ENCODE peak calls at places on chromosomes 16 and 17, in seven cellular contexts. M is activated T-cell treated with anti-CD3 and anti-CD28 coated beads, Interleukin-2, amount 50 U/mL, for 72 hours; F is neural progenitor cell; L is NCI-H1092 treated with DMSO at 0.1 percent for 48 hours; G is NCI-H1105; T is HuH-7; P is NCI-H1436. Z is an unnamed sample.
A peak's percentile ranks its signal among the peaks of the same experiment; 100 is the strongest.

GRCh38 chr17:28119049-28119448 is 76.6 kb downstream of the NLK start:
- DNase-seq in P (no peak), F (no peak), M (no peak), L (no peak), T (no peak), G (no peak), Z (no peak)

GRCh38 chr16:28589069-28589468 is 7.8 kb downstream of the SULT1A2 start:
- DNase-seq in P (no peak), G (no peak), T (no peak), L (no peak), M (no peak), F (no peak), Z (no peak)

GRCh38 chr17:41519501-41520224 is 973 bp upstream of the KRT15 start:
- DNase-seq in L (peak; percentile 63), F (no peak), T (no peak), M (no peak), G (peak; percentile 89), P (peak; percentile 36), Z (no peak)

GRCh38 chr17:59845595-59846390 is 47.0 kb downstream of the TUBD1 start:
- DNase-seq in G (no peak), M (peak; percentile 47), P (peak; percentile 95), T (no peak), L (peak; percentile 90), F (no peak), Z (peak; percentile 99)

GRCh38 chr16:58418601-58419000 is 26.3 kb downstream of the GINS3 start:
- DNase-seq in P (no peak), G (no peak), M (no peak), L (no peak), T (no peak), F (no peak), Z (no peak)

GRCh38 chr16:67773569-67774456 is 32.5 kb downstream of the RANBP10 start:
- DNase-seq in L (no peak), T (no peak), M (no peak), G (no peak), F (no peak), P (no peak), Z (no peak)

GRCh38 chr16:31301708-31302400 is 42.1 kb downstream of the ITGAM start:
- DNase-seq in P (no peak), M (no peak), G (no peak), L (no peak), T (peak; percentile 17), F (peak; percentile 4), Z (no peak)

GRCh38 chr16:73053379-73054130 is 5.6 kb upstream of the ZFHX3 start:
- DNase-seq in T (no peak), G (no peak), F (no peak), L (peak; percentile 84), P (peak; percentile 50), M (no peak), Z (peak; percentile 84)

GRCh38 chr16:51524555-51525373 is 373.7 kb upstream of the SALL1 start:
- DNase-seq in P (no peak), F (no peak), T (no peak), G (no peak), L (no peak), M (no peak), Z (no peak)

GRCh38 chr16:87851601-87852000 is 17.7 kb downstream of the SLC7A5 start:
- DNase-seq in M (no peak), F (peak; percentile 35), L (no peak), T (no peak), P (no peak), G (no peak), Z (no peak)

GRCh38 chr17:73210002-73210678 is 17.3 kb downstream of the COG1 start:
- DNase-seq in G (no peak), T (peak; percentile 30), M (no peak), L (no peak), F (no peak), P (no peak), Z (no peak)

GRCh38 chr16:77457046-77457445 is 22.2 kb upstream of the ADAMTS18 start:
- DNase-seq in P (no peak), G (no peak), M (no peak), T (no peak), F (no peak), L (no peak), Z (no peak)

GRCh38 chr16:80167657-80168056 is 373.1 kb upstream of the DYNLRB2 start:
- DNase-seq in L (peak; percentile 75), G (peak; percentile 71), T (no peak), P (no peak), M (no peak), F (no peak), Z (no peak)

GRCh38 chr17:79325707-79326106 is 251.1 kb downstream of the ENGASE start:
- DNase-seq in F (peak; percentile 82), T (peak; percentile 55), P (no peak), M (no peak), L (no peak), G (no peak), Z (no peak)

GRCh38 chr17:17767096-17767470 is 69.7 kb downstream of the SREBF1 start:
- DNase-seq in G (no peak), L (no peak), P (no peak), M (no peak), T (no peak), F (peak; percentile 55), Z (no peak)

GRCh38 chr17:70172449-70172848 is 3.1 kb downstream of the KCNJ2 start:
- DNase-seq in L (no peak), F (no peak), T (no peak), P (no peak), M (no peak), G (no peak), Z (no peak)

GRCh38 chr17:82198092-82198491 is 14.6 kb downstream of the CCDC57 start:
- DNase-seq in M (peak; percentile 37), T (no peak), G (no peak), F (no peak), L (no peak), P (no peak), Z (no peak)

GRCh38 chr16:46974352-46974751 is 878 bp upstream of the DNAJA2 start:
- DNase-seq in M (peak; percentile 19), P (no peak), F (peak; percentile 13), G (peak; percentile 25), L (no peak), T (no peak), Z (peak; percentile 48)

GRCh38 chr16:31404353-31405064 is 11.4 kb downstream of the ITGAD start:
- DNase-seq in P (no peak), T (peak; percentile 53), M (no peak), G (no peak), F (no peak), L (no peak), Z (peak; percentile 37)

GRCh38 chr17:8698142-8699050 is 46.2 kb downstream of the CCDC42 start:
- DNase-seq in G (no peak), P (no peak), F (no peak), M (no peak), T (no peak), L (no peak), Z (no peak)

GRCh38 chr17:39618252-39618913 is 8.4 kb upstream of the PPP1R1B start:
- DNase-seq in G (no peak), L (peak; percentile 74), F (no peak), T (no peak), M (no peak), P (no peak), Z (no peak)

GRCh38 chr16:74297296-74297665 is 667 bp downstream of the PSMD7 start:
- DNase-seq in L (no peak), M (peak; percentile 63), G (no peak), T (peak; percentile 39), P (no peak), F (peak; percentile 25), Z (no peak)

GRCh38 chr17:72182256-72182890 is 61.6 kb downstream of the SOX9 start:
- DNase-seq in T (no peak), L (no peak), F (no peak), P (no peak), G (no peak), M (no peak), Z (no peak)

GRCh38 chr17:62995377-62995885 is 29.4 kb downstream of the TANC2 start:
- DNase-seq in M (peak; percentile 35), P (peak; percentile 9), F (peak; percentile 51), T (peak; percentile 23), G (peak; percentile 4), L (peak; percentile 11), Z (no peak)

GRCh38 chr16:24198807-24199533 is 57.2 kb upstream of the CACNG3 start:
- DNase-seq in F (no peak), G (no peak), M (no peak), P (no peak), L (no peak), T (no peak), Z (no peak)

Z was measured in SHP77 treated with DMSO at 0.1 percent for 48 hours.